ENCODE peak calls at places on chromosomes 7 and 10, in six cellular contexts. H is NCI-H1092; W is fibroblast of lung; G is stimulated activated CD8-positive, alpha-beta memory T cell treated with anti-CD3 and anti-CD28 coated beads, Interleukin-4, amount 100 ng/mL, for 48 hours; D is hypothalamus; O is keratinocyte. F is an unnamed sample.

GRCh38 chr10:77504196-77504869 is 133.3 kb downstream of the KCNMA1 start:
- DNase-seq in H (no peak), W (peak), G (no peak), D (no peak), O (no peak), F (no peak)

GRCh38 chr10:70575486-70575873 is 27.1 kb downstream of the PRF1 start:
- DNase-seq in H (peak), W (peak), G (no peak), D (no peak), O (no peak), F (no peak)

GRCh38 chr10:19629559-19629958 is 186.7 kb upstream of the PLXDC2 start:
- DNase-seq in H (no peak), W (peak), G (no peak), D (peak), O (no peak), F (no peak)

GRCh38 chr7:32586291-32587221 is 91.3 kb downstream of the AVL9 start:
- DNase-seq in H (no peak), W (peak), G (no peak), D (no peak), O (no peak), F (no peak)

GRCh38 chr10:122521011-122521410 is 39.5 kb upstream of the DMBT1 start:
- DNase-seq in H (no peak), W (peak), G (no peak), D (peak), O (no peak), F (no peak)

GRCh38 chr10:77401681-77402080 is 235.9 kb downstream of the KCNMA1 start:
- DNase-seq in H (no peak), W (no peak), G (no peak), D (no peak), O (no peak), F (no peak)

GRCh38 chr10:63707254-63707910 is 186.2 kb downstream of the REEP3 start:
- DNase-seq in H (peak), W (peak), G (no peak), D (no peak), O (peak), F (peak)

GRCh38 chr10:3825244-3825643 is 40.2 kb upstream of the KLF6 start:
- DNase-seq in H (no peak), W (peak), G (no peak), D (no peak), O (no peak), F (no peak)

GRCh38 chr7:66352071-66352470 is 146.9 kb downstream of the TPST1 start:
- DNase-seq in H (no peak), W (no peak), G (no peak), D (peak), O (no peak), F (no peak)

GRCh38 chr7:71752171-71752935 is 620.4 kb downstream of the GALNT17 start:
- DNase-seq in H (peak), W (no peak), G (peak), D (peak), O (no peak), F (no peak)

GRCh38 chr10:120221873-120222485 is 235.0 kb upstream of the PLPP4 start:
- DNase-seq in H (no peak), W (peak), G (no peak), D (no peak), O (peak), F (no peak)

GRCh38 chr10:12614390-12615003 is 265.1 kb downstream of the CAMK1D start:
- DNase-seq in H (no peak), W (no peak), G (no peak), D (no peak), O (no peak), F (no peak)

GRCh38 chr10:92591550-92592140 is 1.3 kb upstream of the KIF11 start:
- DNase-seq in H (peak), W (peak), G (peak), D (peak), O (no peak), F (peak)

GRCh38 chr7:3037259-3037658 is 6.4 kb downstream of the CARD11 start:
- DNase-seq in H (no peak), W (no peak), G (no peak), D (no peak), O (no peak), F (no peak)

GRCh38 chr7:128247108-128247507 is 6.0 kb downstream of the LEP start:
- DNase-seq in H (no peak), W (no peak), G (no peak), D (no peak), O (no peak), F (no peak)

GRCh38 chr10:60646966-60647796 is 131.1 kb upstream of the CDK1 start:
- DNase-seq in H (peak), W (peak), G (peak), D (no peak), O (no peak), F (no peak)

GRCh38 chr10:97861924-97862323 is 12.3 kb downstream of the GOLGA7B start:
- DNase-seq in H (no peak), W (no peak), G (no peak), D (no peak), O (no peak), F (no peak)

GRCh38 chr7:84700563-84701370 is 486.1 kb downstream of the SEMA3D start:
- DNase-seq in H (no peak), W (peak), G (no peak), D (no peak), O (no peak), F (no peak)

GRCh38 chr10:77472146-77472545 is 165.5 kb downstream of the KCNMA1 start:
- DNase-seq in H (no peak), W (no peak), G (no peak), D (no peak), O (no peak), F (no peak)

GRCh38 chr10:63921932-63922713 is 400.9 kb downstream of the REEP3 start:
- DNase-seq in H (no peak), W (no peak), G (no peak), D (no peak), O (no peak), F (no peak)

GRCh38 chr7:44220732-44221131 is 20.0 kb downstream of the YKT6 start:
- DNase-seq in H (no peak), W (no peak), G (no peak), D (no peak), O (no peak), F (no peak)

F was measured in epithelial cell of prostate.